ENCODE peak calls at places on chromosomes 13 and 19, in five cellular contexts. J is GM12864, D is breast epithelium, R is cardiac muscle cell, X is pancreas. F is an unnamed sample.

GRCh38 chr19:4636151-4636717 is 3.1 kb upstream of the TNFAIP8L1 start:
- DNase-seq in J (no peak), D (peak), R (peak), X (peak), F (peak)

GRCh38 chr13:87666826-87667225 is 4.3 kb upstream of the SLITRK5 start:
- DNase-seq in J (no peak), D (no peak), R (no peak), X (no peak), F (no peak)

GRCh38 chr13:106851251-106851650 is 283.3 kb upstream of the ARGLU1 start:
- DNase-seq in J (no peak), D (no peak), R (no peak), X (no peak), F (peak)

GRCh38 chr13:90302113-90302512 is 1045.4 kb upstream of the MIR17HG start:
- DNase-seq in J (no peak), D (no peak), R (no peak), X (no peak), F (peak)

GRCh38 chr13:97337985-97338384 is 96.0 kb upstream of the RAP2A start:
- DNase-seq in J (no peak), D (no peak), R (no peak), X (no peak), F (no peak)

GRCh38 chr13:77687799-77688198 is 9.7 kb upstream of the SLAIN1 start:
- DNase-seq in J (no peak), D (no peak), R (no peak), X (no peak), F (no peak)

GRCh38 chr19:3959766-3960131 is 11.2 kb downstream of the DAPK3 start:
- DNase-seq in J (no peak), D (peak), R (no peak), X (no peak), F (no peak)

GRCh38 chr13:52650731-52651130 is 1.9 kb upstream of the SUGT1 start:
- DNase-seq in J (no peak), D (no peak), R (no peak), X (no peak), F (no peak)

GRCh38 chr19:16104722-16105121 is 7.0 kb upstream of the RAB8A start:
- DNase-seq in J (no peak), D (no peak), R (no peak), X (no peak), F (peak)

GRCh38 chr13:109783815-109784589 is 2.4 kb downstream of the IRS2 start:
- DNase-seq in J (no peak), D (peak), R (no peak), X (peak), F (no peak)

GRCh38 chr13:44872751-44873150 is 116.5 kb downstream of the NUFIP1 start:
- DNase-seq in J (no peak), D (no peak), R (no peak), X (no peak), F (no peak)

GRCh38 chr13:41520699-41521630 is 63.6 kb downstream of the RGCC start:
- DNase-seq in J (no peak), D (no peak), R (no peak), X (no peak), F (no peak)

GRCh38 chr13:24270639-24271131 is 38.7 kb upstream of the C1QTNF9 start:
- DNase-seq in J (peak), D (no peak), R (peak), X (peak), F (peak)
- TF ChIP-seq CTCF in J (peak), D (peak), R (no peak), X (no peak), F (no peak)

GRCh38 chr19:55781112-55781511 is 12.2 kb downstream of the RFPL4AL1 start:
- DNase-seq in J (no peak), D (no peak), R (no peak), X (no peak), F (no peak)

GRCh38 chr19:55777528-55777927 is 8.6 kb downstream of the RFPL4AL1 start:
- DNase-seq in J (no peak), D (no peak), R (no peak), X (no peak), F (no peak)

GRCh38 chr19:55778331-55778730 is 9.4 kb downstream of the RFPL4AL1 start:
- DNase-seq in J (no peak), D (no peak), R (no peak), X (no peak), F (no peak)
- H3K4me3 ChIP-seq in J (no peak), D (no peak), R (no peak), X (no peak), F (no peak)

GRCh38 chr13:22748866-22749586 is 431.8 kb upstream of the SGCG start:
- DNase-seq in J (no peak), D (no peak), R (no peak), X (no peak), F (no peak)
- TF ChIP-seq CTCF in J (no peak), D (no peak), R (no peak), X (no peak), F (no peak)

DNA sequence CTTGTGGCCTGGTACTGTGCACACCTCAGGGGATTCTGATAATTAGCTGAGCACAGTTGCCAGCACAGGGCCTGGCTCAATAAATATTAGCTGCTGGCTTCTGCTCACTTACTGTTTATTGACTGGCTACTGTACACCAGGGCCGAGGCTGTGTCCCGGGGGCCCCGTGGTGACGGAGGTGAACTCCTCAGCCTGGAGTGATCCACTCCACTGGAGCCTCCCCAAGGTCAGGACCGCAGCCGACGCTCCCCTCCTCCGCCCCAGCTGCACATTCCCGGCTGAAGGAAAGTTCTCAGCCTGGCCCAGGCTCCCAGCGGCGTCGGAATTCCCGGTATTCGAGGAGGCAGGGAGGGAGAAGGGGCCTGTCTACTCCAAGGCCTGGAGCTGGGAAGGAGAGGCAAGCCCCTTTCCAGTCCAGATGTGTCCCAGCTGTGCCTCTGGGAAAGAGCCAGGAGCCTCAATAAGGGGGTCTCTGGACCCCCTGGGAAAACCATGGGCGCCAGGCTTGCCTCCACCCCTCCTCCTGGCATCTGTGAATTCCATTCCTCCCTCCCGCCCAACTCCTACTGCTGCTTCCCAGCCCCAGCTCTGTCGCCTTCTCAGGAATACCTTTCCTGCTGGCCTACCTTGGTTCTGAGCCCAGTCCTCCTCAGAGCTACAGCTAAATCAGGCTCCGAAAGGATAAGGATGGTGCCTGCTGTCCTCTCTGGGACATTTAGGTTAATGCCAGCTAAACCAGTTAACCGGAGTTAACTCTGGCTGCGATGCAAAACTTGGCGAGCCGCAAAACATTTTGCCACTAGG is 7.2 kb downstream of the RPS16 start:
- DNase-seq in J (no peak), D (no peak), R (peak), X (peak), F (no peak)
- H3K4me3 ChIP-seq in J (no peak), D (no peak), R (no peak), X (no peak), F (no peak)

DNA sequence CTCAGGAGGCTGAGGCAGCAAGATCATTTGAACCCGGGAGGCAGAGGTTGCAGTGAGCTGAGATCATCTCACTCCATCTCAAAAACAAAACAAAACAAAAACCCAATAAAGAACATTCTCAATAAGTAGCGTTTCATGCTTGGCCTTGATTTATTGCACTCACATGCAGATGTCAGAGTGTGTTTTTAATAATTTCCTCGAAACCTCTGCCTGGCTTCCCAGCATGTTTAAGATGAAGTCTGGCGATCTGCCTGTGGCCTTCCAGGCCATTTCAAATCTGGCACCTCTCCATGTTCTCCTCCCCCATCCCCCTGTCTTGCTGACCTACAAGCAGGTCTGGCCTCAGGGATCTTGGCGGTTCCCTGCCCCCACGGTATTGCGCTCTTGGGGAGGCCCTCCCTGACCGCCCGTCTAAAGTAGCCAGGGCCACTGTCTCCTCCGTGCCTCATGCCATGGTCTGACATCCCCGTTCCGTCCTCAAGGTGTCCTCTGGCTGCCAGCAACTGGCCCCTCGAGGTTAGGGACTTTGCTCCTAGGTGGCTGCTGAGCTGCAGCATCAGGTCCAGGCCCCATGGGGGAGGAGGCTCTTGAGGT is 1.6 kb downstream of the WDR88 start:
- DNase-seq in J (no peak), D (no peak), R (no peak), X (peak), F (no peak)
- TF ChIP-seq CTCF in J (no peak), D (no peak), R (no peak), X (no peak), F (no peak)